ENCODE peak calls at places on chromosomes 13 and 19, in ten cellular contexts. K, A, V, P, I, N, W, Z, E and G are unnamed samples.

GRCh38 chr13:32824671-32825070 is 191.6 kb upstream of the KL start:
- DNase-seq in E (peak), A (peak), V (no peak), Z (no peak), I (no peak), K (no peak), P (no peak), W (peak), N (peak), G (peak)

GRCh38 chr13:94716016-94716415 is 3.7 kb upstream of the SOX21 start:
- DNase-seq in V (no peak), N (no peak), P (no peak), W (no peak), A (peak), E (no peak), I (no peak), K (no peak), Z (no peak), G (no peak)

GRCh38 chr13:41122838-41123237 is 9.8 kb downstream of the KBTBD6 start:
- DNase-seq in V (no peak), Z (no peak), P (no peak), I (no peak), N (no peak), K (no peak), E (no peak), W (no peak), A (no peak), G (peak)

GRCh38 chr13:40571338-40571737 is 95.1 kb downstream of the FOXO1 start:
- DNase-seq in E (no peak), N (no peak), A (no peak), I (no peak), K (no peak), W (no peak), Z (no peak), P (no peak), V (no peak), G (no peak)

GRCh38 chr13:41627425-41627824 is 170.1 kb downstream of the RGCC start:
- DNase-seq in K (no peak), E (no peak), P (no peak), W (no peak), N (no peak), I (no peak), V (no peak), A (no peak), Z (no peak), G (no peak)

GRCh38 chr19:40908981-40909380 is 26.9 kb upstream of the CYP2A7 start:
- DNase-seq in P (no peak), A (no peak), I (no peak), K (no peak), N (no peak), V (peak), E (no peak), Z (no peak), W (no peak), G (no peak)

GRCh38 chr19:4914736-4915501 is 5.6 kb downstream of the UHRF1 start:
- DNase-seq in P (no peak), A (no peak), K (no peak), W (peak), N (peak), V (peak), Z (no peak), I (peak), E (peak), G (peak)

GRCh38 chr13:72132065-72132464 is 265.1 kb upstream of the DACH1 start:
- DNase-seq in V (no peak), Z (no peak), K (no peak), I (no peak), N (no peak), E (no peak), W (no peak), A (no peak), P (no peak), G (no peak)

GRCh38 chr19:47430041-47430802 is 10.9 kb upstream of the MEIS3 start:
- DNase-seq in W (no peak), P (no peak), Z (no peak), N (peak), A (peak), V (peak), I (no peak), K (no peak), E (no peak), G (peak)

GRCh38 chr19:27779953-27780352 is 1433.0 kb downstream of the UQCRFS1 start:
- DNase-seq in K (no peak), I (no peak), N (no peak), V (no peak), E (no peak), P (no peak), Z (no peak), W (no peak), A (no peak), G (no peak)

GRCh38 chr13:47859129-47859528 is 141.9 kb downstream of the SUCLA2 start:
- DNase-seq in E (no peak), V (no peak), A (no peak), N (no peak), I (no peak), W (peak), Z (no peak), P (no peak), K (no peak), G (peak)

GRCh38 chr19:6608950-6609349 is 18.0 kb upstream of the CD70 start:
- DNase-seq in W (no peak), Z (no peak), V (no peak), A (no peak), P (no peak), K (no peak), E (no peak), I (no peak), N (no peak), G (peak)

GRCh38 chr13:99357149-99357596 is 50.0 kb upstream of the GPR183 start:
- DNase-seq in N (no peak), W (no peak), I (peak), Z (no peak), K (no peak), V (peak), A (no peak), E (peak), P (no peak), G (peak)

GRCh38 chr13:106350208-106350607 is 185.3 kb downstream of the EFNB2 start:
- DNase-seq in K (no peak), E (no peak), Z (no peak), I (no peak), N (peak), V (no peak), P (no peak), A (no peak), W (no peak), G (no peak)

GRCh38 chr19:33227242-33227650 is 1.6 kb upstream of the SLC7A10 start:
- DNase-seq in W (no peak), A (no peak), K (no peak), I (no peak), P (no peak), V (no peak), E (no peak), N (no peak), Z (no peak), G (peak)

GRCh38 chr19:49301165-49301865 is 23.7 kb downstream of the SLC6A16 start:
- DNase-seq in Z (peak), K (peak), V (peak), W (peak), N (peak), I (peak), A (peak), P (no peak), E (no peak), G (peak)

GRCh38 chr19:3034845-3035541 is 5.9 kb upstream of the TLE2 start:
- DNase-seq in K (no peak), Z (no peak), N (peak), A (peak), P (no peak), V (peak), I (no peak), E (no peak), W (no peak), G (peak)

GRCh38 chr19:46998445-46999142 is 21.0 kb upstream of the NPAS1 start:
- DNase-seq in K (no peak), E (no peak), W (no peak), Z (no peak), N (no peak), V (no peak), A (no peak), I (no peak), P (no peak), G (no peak)

GRCh38 chr13:85528578-85529215 is 270.5 kb downstream of the SLITRK6 start:
- DNase-seq in I (no peak), W (peak), Z (no peak), V (no peak), N (no peak), P (no peak), A (no peak), E (peak), K (no peak), G (peak)

GRCh38 chr13:47672245-47672975 is 328.7 kb downstream of the SUCLA2 start:
- DNase-seq in W (peak), P (no peak), A (no peak), V (no peak), N (no peak), K (no peak), E (no peak), I (no peak), Z (no peak), G (no peak)

GRCh38 chr19:38561658-38562057 is 56.1 kb downstream of the MAP4K1 start:
- DNase-seq in W (no peak), Z (no peak), P (no peak), A (no peak), N (no peak), K (no peak), V (no peak), I (no peak), E (no peak), G (no peak)

GRCh38 chr13:48962281-48962680 is 13.4 kb upstream of the FNDC3A start:
- DNase-seq in K (no peak), W (no peak), A (no peak), E (no peak), I (no peak), P (no peak), V (no peak), Z (no peak), N (no peak), G (peak)

GRCh38 chr13:50130686-50131051 is 115.4 kb downstream of the KCNRG start:
- DNase-seq in I (peak), A (peak), Z (no peak), K (peak), P (no peak), W (no peak), V (peak), N (peak), E (no peak), G (no peak)

GRCh38 chr13:36275190-36276002 is 22.2 kb downstream of the CCDC169 start:
- DNase-seq in Z (peak), P (no peak), V (peak), N (peak), W (peak), A (peak), E (peak), I (no peak), K (peak), G (peak)

GRCh38 chr13:47594833-47595232 is 406.2 kb downstream of the SUCLA2 start:
- DNase-seq in K (no peak), N (no peak), P (no peak), V (peak), Z (no peak), A (peak), E (no peak), W (no peak), I (no peak), G (peak)

GRCh38 chr13:31890946-31891345 is 140.6 kb upstream of the FRY start:
- DNase-seq in N (no peak), A (no peak), I (no peak), K (no peak), E (no peak), W (no peak), Z (no peak), V (no peak), P (no peak), G (no peak)

GRCh38 chr19:35596366-35596999 is 10.5 kb downstream of the PMIS2 start:
- DNase-seq in N (no peak), Z (no peak), V (peak), P (no peak), A (no peak), K (no peak), E (no peak), W (no peak), I (peak), G (peak)

GRCh38 chr13:97567510-97568243 is 133.7 kb downstream of the RAP2A start:
- DNase-seq in E (no peak), Z (no peak), A (no peak), W (no peak), I (peak), V (no peak), N (peak), P (no peak), K (no peak), G (peak)

GRCh38 chr13:30698023-30698422 is 37.3 kb upstream of the ALOX5AP start:
- DNase-seq in Z (no peak), W (no peak), V (no peak), P (no peak), I (no peak), A (no peak), N (no peak), E (peak), K (no peak), G (peak)

GRCh38 chr13:43783820-43784219 is 3.0 kb downstream of the ENOX1 start:
- DNase-seq in A (peak), K (peak), I (no peak), V (no peak), Z (peak), W (no peak), P (no peak), N (peak), E (no peak), G (peak)

GRCh38 chr19:46475976-46476375 is 4.6 kb upstream of the PNMA8A start:
- DNase-seq in V (no peak), E (no peak), P (no peak), A (no peak), I (no peak), K (no peak), N (no peak), Z (no peak), W (no peak), G (no peak)

GRCh38 chr19:38693380-38694223 is 46.2 kb downstream of the ACTN4 start:
- DNase-seq in V (no peak), E (no peak), A (peak), Z (no peak), K (no peak), W (no peak), I (peak), N (no peak), P (no peak), G (peak)

GRCh38 chr13:72808917-72809500 is 27.1 kb downstream of the PIBF1 start:
- DNase-seq in P (no peak), V (no peak), W (no peak), E (no peak), Z (peak), I (peak), K (peak), N (peak), A (peak), G (peak)

GRCh38 chr13:90443268-90443667 is 904.2 kb upstream of the MIR17HG start:
- DNase-seq in E (no peak), W (no peak), V (no peak), K (no peak), A (no peak), P (no peak), I (no peak), N (no peak), Z (no peak), G (peak)

GRCh38 chr19:19997656-19998268 is 41.5 kb downstream of the ZNF682 start:
- DNase-seq in E (no peak), P (no peak), K (no peak), I (no peak), A (peak), Z (no peak), W (no peak), V (peak), N (no peak), G (no peak)

GRCh38 chr13:25844559-25845434 is 207.0 kb downstream of the SHISA2 start:
- DNase-seq in K (no peak), V (no peak), N (no peak), E (no peak), A (no peak), W (no peak), Z (no peak), P (no peak), I (peak), G (peak)

GRCh38 chr13:31947506-31947905 is 84.1 kb upstream of the FRY start:
- DNase-seq in V (no peak), N (no peak), Z (no peak), A (no peak), W (no peak), E (no peak), I (no peak), K (no peak), P (no peak), G (no peak)

GRCh38 chr13:100550433-100550832 is 38.2 kb downstream of the GGACT start:
- DNase-seq in W (peak), N (peak), V (no peak), Z (no peak), K (no peak), A (no peak), P (peak), E (no peak), I (no peak), G (no peak)

GRCh38 chr13:91135949-91136348 is 211.5 kb upstream of the MIR17HG start:
- DNase-seq in I (no peak), P (no peak), A (peak), N (no peak), Z (no peak), E (no peak), K (no peak), V (no peak), W (no peak), G (no peak)

GRCh38 chr13:43895940-43896339 is 16.2 kb downstream of the LACC1 start:
- DNase-seq in Z (no peak), A (no peak), I (no peak), N (no peak), K (no peak), V (no peak), E (peak), W (no peak), P (no peak), G (peak)